ENCODE peak calls at places on chromosomes 12 and 14, in nine cellular contexts. G is M059J; V is GM19239; L is Calu3; Z is colonic mucosa; J is NCI-H345; N is left lung; X is HuH-7.5; T is stimulated activated CD4-positive, alpha-beta T cell treated with anti-CD3 and anti-CD28 coated beads, Interleukin-4, amount 100 ng/mL, for 24 hours. W is an unnamed sample.

GRCh38 chr12:130120012-130120805 is 42.1 kb upstream of the FZD10 start:
- DNase-seq in T (no peak), X (no peak), L (no peak), V (no peak), G (no peak), J (no peak), Z (no peak), N (no peak), W (no peak)

GRCh38 chr14:88481794-88482193 is 73.0 kb downstream of the PTPN21 start:
- DNase-seq in G (no peak), X (no peak), V (no peak), N (peak), L (no peak), J (no peak), Z (no peak), T (no peak), W (no peak)

GRCh38 chr14:69673099-69673498 is 61.7 kb downstream of the SUSD6 start:
- DNase-seq in T (no peak), G (no peak), J (no peak), L (no peak), Z (no peak), X (no peak), V (no peak), N (no peak), W (no peak)

GRCh38 chr12:120905856-120906384 is 1.8 kb upstream of the SPPL3 start:
- DNase-seq in V (no peak), L (no peak), T (no peak), N (no peak), Z (no peak), X (no peak), G (no peak), J (no peak), W (no peak)

GRCh38 chr12:50185975-50186663 is 18.9 kb upstream of the CERS5 start:
- DNase-seq in N (no peak), T (no peak), X (no peak), J (no peak), Z (no peak), L (no peak), G (peak), V (no peak), W (no peak)

GRCh38 chr12:19288603-19289244 is 150.6 kb upstream of the AEBP2 start:
- DNase-seq in X (peak), N (no peak), G (peak), J (peak), L (no peak), V (peak), T (no peak), Z (no peak), W (no peak)

GRCh38 chr14:33774866-33775519 is 175.9 kb downstream of the EGLN3 start:
- DNase-seq in L (no peak), X (no peak), Z (no peak), J (no peak), T (no peak), N (no peak), G (peak), V (no peak), W (no peak)

GRCh38 chr14:96512602-96513397 is 10.6 kb downstream of the PAPOLA start:
- DNase-seq in Z (no peak), T (no peak), J (no peak), V (no peak), X (no peak), L (no peak), G (no peak), N (no peak), W (no peak)

GRCh38 chr12:68378859-68379628 is 46.9 kb upstream of the MDM1 start:
- DNase-seq in J (peak), Z (peak), X (no peak), L (no peak), V (no peak), G (no peak), N (peak), T (no peak), W (no peak)

GRCh38 chr14:95300697-95301526 is 18.8 kb downstream of the CLMN start:
- DNase-seq in X (no peak), Z (no peak), J (no peak), L (no peak), G (no peak), V (no peak), N (no peak), T (no peak), W (no peak)

GRCh38 chr12:1933342-1933992 is 15.0 kb upstream of the CACNA2D4 start:
- DNase-seq in V (no peak), N (no peak), J (no peak), G (peak), Z (peak), T (no peak), X (no peak), L (no peak), W (no peak)

GRCh38 chr12:75798527-75798926 is 233.0 kb downstream of the PHLDA1 start:
- DNase-seq in L (no peak), V (no peak), T (no peak), J (no peak), X (no peak), N (no peak), Z (no peak), G (no peak), W (no peak)

GRCh38 chr14:99287269-99287942 is 15.4 kb upstream of the BCL11B start:
- DNase-seq in T (no peak), G (no peak), N (no peak), Z (no peak), V (no peak), X (no peak), L (no peak), J (no peak), W (no peak)

GRCh38 chr12:57047981-57048380 is 1.9 kb downstream of the MYO1A start:
- DNase-seq in V (no peak), G (peak), X (no peak), Z (no peak), T (no peak), L (no peak), J (no peak), N (no peak), W (no peak)

GRCh38 chr14:52304248-52304904 is 9.7 kb upstream of the PTGER2 start:
- DNase-seq in G (no peak), L (no peak), Z (no peak), T (no peak), N (no peak), J (no peak), V (no peak), X (no peak), W (no peak)

GRCh38 chr12:6089041-6089823 is 35.2 kb downstream of the VWF start:
- DNase-seq in G (peak), J (peak), L (peak), V (no peak), Z (no peak), X (no peak), N (no peak), T (no peak), W (no peak)

GRCh38 chr14:43449291-43449690 is 1057.8 kb downstream of the FSCB start:
- DNase-seq in T (no peak), V (no peak), X (no peak), Z (no peak), G (peak), L (no peak), J (peak), N (no peak), W (no peak)

GRCh38 chr12:17691369-17691768 is 398.6 kb downstream of the RERGL start:
- DNase-seq in L (no peak), T (no peak), G (no peak), N (no peak), V (no peak), J (no peak), Z (no peak), X (no peak), W (no peak)

W was measured in esophagus muscularis mucosa.